ENCODE peak calls at places on chromosomes 16 and 17, in nine cellular contexts. K is erythroblast; Z is brain microvascular endothelial cell; D is EL; J is NCI-H1417; G is caudate nucleus; C is SHP77; Y is effector CD4-positive, alpha-beta T cell; X is NCI-H1092. T is an unnamed sample.

GRCh38 chr17:35373984-35374765 is 754 bp upstream of the SLFN11 start:
- DNase-seq in Y (peak), D (peak), Z (peak), X (peak), G (no peak), C (no peak), J (peak), K (peak), T (no peak)

GRCh38 chr17:49548506-49549310 is 27.0 kb upstream of the NXPH3 start:
- DNase-seq in J (no peak), D (peak), G (no peak), X (no peak), C (no peak), Z (peak), Y (no peak), K (peak), T (peak)

GRCh38 chr16:89502319-89502843 is 5.8 kb upstream of the SPG7 start:
- DNase-seq in J (no peak), D (peak), Y (no peak), G (no peak), C (no peak), Z (no peak), X (no peak), K (no peak), T (no peak)

GRCh38 chr16:15523092-15523541 is 88.7 kb downstream of the BMERB1 start:
- DNase-seq in X (no peak), G (peak), C (no peak), Y (no peak), K (peak), Z (no peak), D (no peak), J (no peak), T (no peak)

GRCh38 chr16:997440-998051 is 16.0 kb downstream of the SOX8 start:
- DNase-seq in C (no peak), Z (no peak), K (no peak), X (no peak), D (peak), J (no peak), Y (peak), G (peak), T (peak)

GRCh38 chr17:48488548-48489106 is 42.2 kb downstream of the HOXB1 start:
- DNase-seq in X (no peak), Y (no peak), J (no peak), K (peak), G (no peak), D (no peak), Z (no peak), C (no peak), T (no peak)

GRCh38 chr17:68909066-68909465 is 46.1 kb downstream of the ABCA8 start:
- DNase-seq in Y (no peak), Z (peak), G (no peak), K (no peak), D (peak), J (no peak), X (no peak), C (no peak), T (no peak)

GRCh38 chr17:10421211-10421610 is 539 bp downstream of the MYH8 start:
- DNase-seq in Z (no peak), G (no peak), C (no peak), X (no peak), K (no peak), D (no peak), J (no peak), Y (no peak), T (no peak)

GRCh38 chr17:31627960-31628359 is 231.1 kb downstream of the COPRS start:
- DNase-seq in J (no peak), X (no peak), G (no peak), D (peak), K (no peak), Z (peak), C (no peak), Y (no peak), T (no peak)

GRCh38 chr17:31394544-31394943 is 3.1 kb downstream of the RAB11FIP4 start:
- DNase-seq in D (peak), G (no peak), X (no peak), K (peak), Z (peak), Y (no peak), J (no peak), C (no peak), T (no peak)

GRCh38 chr17:66172706-66173223 is 19.2 kb downstream of the CEP112 start:
- DNase-seq in J (peak), K (no peak), Z (no peak), Y (no peak), D (no peak), X (no peak), G (no peak), C (no peak), T (no peak)

GRCh38 chr17:31596382-31597323 is 205.2 kb downstream of the RAB11FIP4 start:
- DNase-seq in Y (no peak), J (no peak), X (no peak), G (no peak), Z (peak), C (peak), K (no peak), D (peak), T (peak)

GRCh38 chr17:74767111-74767516 is 9.0 kb downstream of the NAT9 start:
- DNase-seq in X (no peak), J (no peak), K (no peak), Y (no peak), C (no peak), D (no peak), G (peak), Z (no peak), T (no peak)

GRCh38 chr17:82090549-82091263 is 7.3 kb downstream of the FASN start:
- DNase-seq in Y (no peak), G (no peak), X (no peak), J (no peak), K (no peak), D (no peak), C (no peak), Z (no peak), T (peak)

GRCh38 chr16:55056585-55057520 is 126.2 kb downstream of the IRX5 start:
- DNase-seq in Z (no peak), Y (no peak), G (no peak), X (peak), D (no peak), J (no peak), C (no peak), K (no peak), T (peak)

GRCh38 chr17:57195790-57196460 is 60.4 kb upstream of the MSI2 start:
- DNase-seq in Y (no peak), X (no peak), D (no peak), C (no peak), G (no peak), Z (no peak), J (no peak), K (no peak), T (no peak)

GRCh38 chr16:50999181-50999580 is 151.9 kb downstream of the SALL1 start:
- DNase-seq in Z (no peak), J (no peak), D (no peak), G (no peak), Y (no peak), K (no peak), C (no peak), X (no peak), T (no peak)

GRCh38 chr16:19118938-19119431 is 5.2 kb downstream of the ITPRIPL2 start:
- DNase-seq in Z (peak), K (peak), D (peak), J (no peak), C (no peak), G (no peak), X (no peak), Y (no peak), T (no peak)

GRCh38 chr17:69672924-69673323 is 258.4 kb downstream of the MAP2K6 start:
- DNase-seq in J (no peak), C (no peak), K (peak), X (no peak), Y (no peak), G (no peak), Z (peak), D (peak), T (no peak)

GRCh38 chr17:52157161-52157560 is 1.4 kb downstream of the CA10 start:
- DNase-seq in Z (no peak), C (no peak), X (no peak), Y (no peak), D (no peak), K (no peak), G (no peak), J (no peak), T (peak)

GRCh38 chr17:4584125-4584834 is at the start of gene SMTNL2:
- DNase-seq in Y (no peak), G (no peak), D (no peak), Z (no peak), J (no peak), C (no peak), X (no peak), K (no peak), T (peak)

GRCh38 chr16:67528222-67528869 is at the start of gene RIPOR1:
- DNase-seq in K (peak), Y (peak), C (peak), G (peak), D (peak), J (no peak), Z (no peak), X (no peak), T (peak)

GRCh38 chr17:65453204-65453931 is 108.1 kb downstream of the AXIN2 start:
- DNase-seq in Y (no peak), J (no peak), G (no peak), D (no peak), C (no peak), X (no peak), Z (no peak), K (no peak), T (no peak)

GRCh38 chr17:44345497-44346026 is 460 bp downstream of the GRN start:
- DNase-seq in J (peak), G (peak), Y (peak), Z (peak), X (peak), D (peak), C (peak), K (peak), T (no peak)

GRCh38 chr16:974606-975312 is 4.0 kb upstream of the LMF1 start:
- DNase-seq in K (no peak), C (no peak), X (no peak), D (no peak), Z (no peak), J (no peak), Y (no peak), G (no peak), T (no peak)

GRCh38 chr16:77690416-77690815 is 31.9 kb upstream of the NUDT7 start:
- DNase-seq in K (no peak), Z (no peak), X (no peak), C (no peak), Y (no peak), J (no peak), D (no peak), G (no peak), T (no peak)

GRCh38 chr16:89847930-89848297 is 19.6 kb downstream of the SPIRE2 start:
- DNase-seq in J (no peak), G (no peak), X (no peak), Z (no peak), D (no peak), C (no peak), Y (no peak), K (no peak), T (no peak)

GRCh38 chr16:53056528-53056881 is 1.7 kb downstream of the CHD9 start:
- DNase-seq in K (peak), D (peak), X (no peak), J (no peak), C (no peak), Y (no peak), G (no peak), Z (peak), T (no peak)

GRCh38 chr16:88478115-88478514 is 25.0 kb downstream of the ZFPM1 start:
- DNase-seq in G (no peak), J (peak), C (no peak), D (no peak), Z (no peak), K (peak), Y (peak), X (no peak), T (no peak)

GRCh38 chr16:57873218-57873617 is 70.9 kb upstream of the KIFC3 start:
- DNase-seq in Y (no peak), Z (no peak), C (no peak), G (no peak), K (no peak), J (peak), D (no peak), X (no peak), T (no peak)

GRCh38 chr16:46573834-46574159 is 47.4 kb downstream of the SHCBP1 start:
- DNase-seq in K (no peak), Z (no peak), J (no peak), Y (no peak), G (no peak), X (no peak), C (no peak), D (no peak), T (no peak)

GRCh38 chr16:15653227-15653626 is 3.2 kb downstream of the NDE1 start:
- DNase-seq in Y (no peak), D (peak), K (no peak), Z (peak), G (no peak), J (no peak), C (peak), X (no peak), T (no peak)

GRCh38 chr17:44543905-44544523 is 13.3 kb upstream of the FZD2 start:
- DNase-seq in Z (no peak), J (no peak), G (no peak), K (peak), D (no peak), Y (no peak), X (no peak), C (no peak), T (no peak)

GRCh38 chr17:35082073-35082657 is 18.7 kb upstream of the RFFL start:
- DNase-seq in G (no peak), D (peak), J (no peak), C (no peak), K (peak), Z (peak), Y (no peak), X (peak), T (no peak)

GRCh38 chr16:12120331-12120981 is 143.9 kb downstream of the SNX29 start:
- DNase-seq in Z (peak), J (peak), Y (no peak), K (no peak), X (no peak), C (no peak), D (no peak), G (no peak), T (no peak)